ENCODE peak calls at places on chromosome 11, in four cellular contexts. X, J, K and Y are unnamed samples.
A peak's percentile ranks its signal among the peaks of the same experiment; 100 is the strongest.

GRCh38 chr11:116240661-116241060 is 532.1 kb downstream of the BUD13 start:
- DNase-seq in K (no peak), X (no peak), J (no peak), Y (no peak)

GRCh38 chr11:57161351-57161750 is 20.4 kb upstream of the LRRC55 start:
- DNase-seq in J (no peak), K (no peak), X (no peak), Y (no peak)

GRCh38 chr11:126417463-126417862 is 62.0 kb downstream of the ST3GAL4 start:
- DNase-seq in X (no peak), K (no peak), J (no peak), Y (no peak)

GRCh38 chr11:123195182-123196059 is at the start of gene CLMP:
- DNase-seq in K (no peak), X (no peak), J (peak; percentile 33), Y (no peak)

GRCh38 chr11:72896431-72896830 is 82.2 kb downstream of the ATG16L2 start:
- DNase-seq in K (no peak), J (no peak), X (no peak), Y (no peak)

GRCh38 chr11:111359223-111360149 is 19.6 kb downstream of the POU2AF1 start:
- DNase-seq in J (no peak), K (no peak), X (no peak), Y (no peak)

GRCh38 chr11:56842829-56843794 is 94.6 kb upstream of the OR9G4 start:
- DNase-seq in X (no peak), J (no peak), K (no peak), Y (no peak)

GRCh38 chr11:16843307-16843706 is 104.9 kb downstream of the C11orf58 start:
- DNase-seq in J (no peak), X (no peak), K (no peak), Y (no peak)

GRCh38 chr11:31655483-31655882 is 145.9 kb downstream of the ELP4 start:
- DNase-seq in J (no peak), K (no peak), X (no peak), Y (no peak)

GRCh38 chr11:61967924-61968757 is 707 bp upstream of the FTH1 start:
- DNase-seq in J (no peak), X (no peak), K (peak; percentile 62), Y (peak; percentile 54)

GRCh38 chr11:131688056-131688693 is 317.8 kb downstream of the NTM start:
- DNase-seq in X (peak; percentile 23), J (peak; percentile 92), K (no peak), Y (peak; percentile 83)

GRCh38 chr11:131488208-131488607 is 117.8 kb downstream of the NTM start:
- DNase-seq in K (no peak), J (no peak), X (no peak), Y (no peak)

GRCh38 chr11:119741369-119742262 is 12.6 kb upstream of the NECTIN1 start:
- DNase-seq in J (peak; percentile 86), X (no peak), K (no peak), Y (peak; percentile 89)

GRCh38 chr11:119671048-119671447 is 58.0 kb downstream of the NECTIN1 start:
- DNase-seq in X (no peak), K (no peak), J (no peak), Y (no peak)

GRCh38 chr11:41457216-41458014 is 2.0 kb downstream of the LRRC4C start:
- DNase-seq in X (no peak), K (no peak), J (no peak), Y (no peak)

GRCh38 chr11:123640677-123641494 is 13.5 kb downstream of the SCN3B start:
- DNase-seq in X (no peak), K (no peak), J (peak; percentile 55), Y (peak; percentile 34)

GRCh38 chr11:73230931-73231330 is 12.8 kb downstream of the P2RY2 start:
- DNase-seq in J (no peak), X (no peak), K (no peak), Y (no peak)

GRCh38 chr11:32032478-32032877 is 58.4 kb upstream of the RCN1 start:
- DNase-seq in J (no peak), X (no peak), K (peak; percentile 41), Y (no peak)

GRCh38 chr11:24406389-24406788 is 90.5 kb upstream of the LUZP2 start:
- DNase-seq in K (no peak), J (no peak), X (no peak), Y (no peak)

GRCh38 chr11:94786264-94787126 is 18.3 kb downstream of the AMOTL1 start:
- DNase-seq in J (peak; percentile 28), X (no peak), K (no peak), Y (no peak)

GRCh38 chr11:73157141-73158010 is 15.3 kb upstream of the FCHSD2 start:
- DNase-seq in K (no peak), J (no peak), X (no peak), Y (no peak)

GRCh38 chr11:12195773-12196172 is 85.4 kb downstream of the MICAL2 start:
- DNase-seq in J (peak; percentile 32), X (no peak), K (no peak), Y (no peak)

GRCh38 chr11:67278939-67279588 is 10.0 kb upstream of the ANKRD13D start:
- DNase-seq in X (no peak), K (no peak), J (no peak), Y (no peak)
- TF ChIP-seq POLR2AphosphoS5 in X (no peak), K (no peak), J (no peak), Y (no peak)

GRCh38 chr11:112797653-112798293 is 163.4 kb upstream of the NCAM1 start:
- DNase-seq in K (no peak), X (peak; percentile 43), J (peak; percentile 29), Y (no peak)
- TF ChIP-seq TAF1 in K (no peak), X (no peak), J (no peak), Y (no peak)

DNA sequence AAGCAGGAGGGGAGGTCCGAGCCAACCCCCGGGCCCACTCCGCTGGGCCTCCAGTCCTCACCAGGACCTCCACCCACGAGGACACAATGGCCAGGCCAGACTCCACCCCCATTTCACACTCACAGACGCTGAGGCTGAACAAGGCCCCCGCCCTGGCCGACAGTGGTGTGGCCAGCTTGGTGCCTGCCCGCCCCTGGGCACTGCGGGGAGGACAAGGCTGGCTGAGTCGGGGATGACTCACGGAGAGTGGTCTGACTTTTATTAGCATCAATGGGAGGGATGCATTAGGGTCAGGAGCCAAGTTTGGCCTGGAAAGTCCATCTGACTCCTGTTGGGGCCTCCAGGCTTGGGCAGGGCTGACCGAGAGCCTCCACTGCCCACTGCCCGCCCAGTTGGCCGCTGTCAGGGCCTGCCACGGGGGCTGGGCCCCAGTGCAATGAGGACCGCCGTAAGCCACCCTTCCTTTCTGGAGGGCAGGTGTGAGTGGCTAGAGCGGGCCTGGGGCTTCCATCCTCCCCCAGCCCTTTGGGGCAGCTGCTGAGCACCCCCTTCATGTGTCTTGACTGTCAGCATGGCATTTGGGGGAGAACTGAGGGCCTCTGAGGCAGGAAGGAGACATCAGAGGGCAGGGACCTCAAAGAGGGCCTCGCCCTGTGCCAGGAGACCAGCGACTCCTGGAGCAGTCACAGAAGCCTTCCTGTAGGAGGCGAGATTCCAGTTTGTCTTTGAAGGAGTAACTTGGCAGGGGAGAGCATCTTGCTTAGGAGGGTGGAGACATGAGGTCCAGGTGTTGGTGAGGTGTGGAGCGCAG is 10.6 kb downstream of the TSPAN32 start:
- DNase-seq in K (no peak), X (no peak), J (no peak), Y (no peak)
- TF ChIP-seq POLR2A in K (no peak), X (no peak), J (no peak), Y (no peak)

DNA sequence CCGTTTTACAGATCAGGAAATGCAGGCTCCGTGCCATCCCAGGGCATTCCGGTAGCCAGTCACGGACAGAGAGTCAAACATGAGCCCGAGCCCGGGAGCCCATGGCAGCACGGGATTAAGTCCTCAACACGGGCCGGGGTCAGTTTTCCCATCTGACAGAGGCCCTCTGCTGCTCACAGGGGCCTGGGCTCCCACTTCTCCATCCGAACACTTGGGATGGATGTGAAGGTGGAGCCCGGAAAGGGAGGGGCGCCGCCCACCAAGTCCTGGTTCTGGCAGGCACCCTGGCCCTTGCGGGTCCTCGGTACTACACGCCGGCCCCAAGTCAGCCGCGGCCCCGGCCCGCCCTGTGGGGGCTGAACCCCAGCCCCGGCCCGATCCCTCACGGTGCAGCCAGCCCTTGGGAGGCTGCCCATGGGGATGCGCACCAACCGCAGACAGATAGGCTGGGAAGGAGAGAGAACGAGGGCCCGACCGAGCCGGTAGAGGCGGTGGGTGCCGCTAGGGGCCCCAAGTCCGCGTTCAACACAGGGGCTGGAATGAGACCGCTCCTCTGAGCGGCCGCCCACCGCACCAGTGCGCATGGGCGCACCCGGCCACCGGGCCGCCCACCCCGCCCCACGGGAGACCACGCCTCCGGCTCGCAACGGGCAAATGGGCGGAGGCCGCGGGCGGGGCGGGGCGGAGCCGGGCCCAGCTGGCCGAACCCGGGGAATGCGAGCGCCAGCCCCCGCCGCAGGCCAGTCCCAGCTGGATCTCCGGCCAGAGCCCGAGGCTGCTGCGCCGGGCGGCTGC is at the start of gene CAPN5:
- DNase-seq in J (peak; percentile 98), X (peak; percentile 84), K (no peak), Y (peak; percentile 97)
- TF ChIP-seq POLR2AphosphoS5 in J (no peak), X (peak; percentile 68), K (no peak), Y (no peak)

GRCh38 chr11:35735903-35736302 is 73.3 kb downstream of the TRIM44 start:
- DNase-seq in X (no peak), J (no peak), K (no peak), Y (no peak)
- TF ChIP-seq TAF1 in X (no peak), J (no peak), K (no peak), Y (no peak)

DNA sequence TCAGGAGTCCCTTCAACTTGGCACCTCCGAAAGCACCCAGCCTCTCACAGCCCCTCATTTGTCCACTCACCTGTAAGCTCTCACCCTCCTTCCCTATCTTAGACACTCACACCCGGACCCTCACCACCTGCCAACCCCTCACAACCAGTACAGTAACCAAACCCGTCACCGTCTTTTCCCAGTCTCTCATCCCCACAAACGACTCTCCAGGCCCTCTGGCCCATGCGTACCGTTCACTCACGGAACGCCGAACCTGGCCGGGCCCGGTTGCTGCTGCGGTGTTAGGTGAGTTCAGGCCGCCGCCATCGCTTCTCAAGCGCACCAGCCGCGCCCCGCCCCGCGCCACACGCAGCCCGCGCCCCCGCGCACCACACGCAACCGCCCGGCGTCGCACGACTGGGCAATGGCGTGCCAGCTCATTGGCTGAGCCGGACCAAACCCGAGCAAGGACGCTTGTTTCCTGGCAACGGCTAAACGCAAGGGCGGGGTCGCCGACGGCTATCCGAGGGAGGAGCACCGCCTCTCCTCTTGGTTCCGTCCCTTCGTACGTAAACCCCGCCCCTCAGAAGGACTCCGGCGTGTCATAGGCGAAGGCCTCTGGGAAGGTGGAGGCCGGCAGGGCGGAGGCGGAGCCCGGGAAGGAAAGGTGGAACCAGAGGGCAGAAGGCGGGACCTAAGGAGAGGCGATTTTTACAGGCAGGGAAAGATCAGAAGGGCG is at the start of gene FHIP1B:
- DNase-seq in X (peak; percentile 100), J (peak; percentile 87), K (peak; percentile 99), Y (peak; percentile 81)
- TF ChIP-seq POLR2A in X (no peak), J (peak; percentile 67), K (peak; percentile 83), Y (peak; percentile 60)

GRCh38 chr11:47269002-47269828 is 718 bp upstream of the MADD start:
- DNase-seq in K (no peak), J (peak; percentile 85), X (no peak), Y (peak; percentile 87)
- TF ChIP-seq POLR2AphosphoS5 in K (no peak), J (no peak), X (peak; percentile 60), Y (peak; percentile 4)